ENCODE peak calls at places on chromosomes 4 and X, in six cellular contexts. Y, Z, G, R, E and S are unnamed samples.

GRCh38 chr4:168367065-168367464 is 48.5 kb upstream of the DDX60 start:
- DNase-seq in Y (no peak), Z (no peak), G (no peak), R (no peak), E (no peak), S (no peak)

GRCh38 chr4:7769936-7770674 is 169.6 kb downstream of the AFAP1 start:
- DNase-seq in Y (no peak), Z (no peak), G (no peak), R (peak; percentile 15), E (peak; percentile 71), S (no peak)

GRCh38 chr4:128951316-128951715 is 141.8 kb downstream of the JADE1 start:
- DNase-seq in Y (no peak), Z (no peak), G (no peak), R (no peak), E (no peak), S (no peak)

GRCh38 chrX:134933911-134934310 is 56.9 kb upstream of the SMIM10 start:
- DNase-seq in Y (no peak), Z (no peak), G (peak; percentile 11), R (peak; percentile 28), E (no peak), S (no peak)

GRCh38 chrX:48920713-48921104 is 1.9 kb upstream of the PIM2 start:
- DNase-seq in Y (no peak), Z (no peak), G (no peak), R (no peak), E (no peak), S (no peak)

GRCh38 chr4:7981738-7982394 is 42.2 kb upstream of the AFAP1 start:
- DNase-seq in Y (no peak), Z (no peak), G (no peak), R (no peak), E (no peak), S (no peak)

GRCh38 chr4:72468904-72469502 is 100.0 kb downstream of the ADAMTS3 start:
- DNase-seq in Y (no peak), Z (no peak), G (peak; percentile 40), R (no peak), E (peak; percentile 45), S (no peak)

GRCh38 chr4:6177587-6178197 is 22.7 kb downstream of the JAKMIP1 start:
- DNase-seq in Y (no peak), Z (peak; percentile 59), G (peak; percentile 24), R (no peak), E (no peak), S (no peak)

GRCh38 chr4:128606173-128606572 is 203.3 kb upstream of the JADE1 start:
- DNase-seq in Y (no peak), Z (no peak), G (no peak), R (no peak), E (peak; percentile 82), S (no peak)

GRCh38 chr4:76699911-76700310 is 198.0 kb downstream of the SOWAHB start:
- DNase-seq in Y (no peak), Z (no peak), G (no peak), R (no peak), E (peak; percentile 35), S (no peak)

GRCh38 chrX:131397891-131398290 is 108.8 kb upstream of the IGSF1 start:
- DNase-seq in Y (no peak), Z (no peak), G (no peak), R (no peak), E (no peak), S (no peak)

GRCh38 chr4:13984996-13985780 is 357.7 kb upstream of the BOD1L1 start:
- DNase-seq in Y (no peak), Z (no peak), G (no peak), R (no peak), E (peak; percentile 89), S (no peak)

GRCh38 chr4:24659241-24659961 is 75.0 kb upstream of the DHX15 start:
- DNase-seq in Y (no peak), Z (no peak), G (no peak), R (no peak), E (no peak), S (no peak)

GRCh38 chrX:53283567-53283966 is 2.2 kb upstream of the IQSEC2 start:
- DNase-seq in Y (no peak), Z (no peak), G (no peak), R (no peak), E (no peak), S (no peak)
- TF ChIP-seq CTCF in Y (no peak), Z (no peak), G (no peak), R (no peak), E (no peak), S (no peak)

DNA sequence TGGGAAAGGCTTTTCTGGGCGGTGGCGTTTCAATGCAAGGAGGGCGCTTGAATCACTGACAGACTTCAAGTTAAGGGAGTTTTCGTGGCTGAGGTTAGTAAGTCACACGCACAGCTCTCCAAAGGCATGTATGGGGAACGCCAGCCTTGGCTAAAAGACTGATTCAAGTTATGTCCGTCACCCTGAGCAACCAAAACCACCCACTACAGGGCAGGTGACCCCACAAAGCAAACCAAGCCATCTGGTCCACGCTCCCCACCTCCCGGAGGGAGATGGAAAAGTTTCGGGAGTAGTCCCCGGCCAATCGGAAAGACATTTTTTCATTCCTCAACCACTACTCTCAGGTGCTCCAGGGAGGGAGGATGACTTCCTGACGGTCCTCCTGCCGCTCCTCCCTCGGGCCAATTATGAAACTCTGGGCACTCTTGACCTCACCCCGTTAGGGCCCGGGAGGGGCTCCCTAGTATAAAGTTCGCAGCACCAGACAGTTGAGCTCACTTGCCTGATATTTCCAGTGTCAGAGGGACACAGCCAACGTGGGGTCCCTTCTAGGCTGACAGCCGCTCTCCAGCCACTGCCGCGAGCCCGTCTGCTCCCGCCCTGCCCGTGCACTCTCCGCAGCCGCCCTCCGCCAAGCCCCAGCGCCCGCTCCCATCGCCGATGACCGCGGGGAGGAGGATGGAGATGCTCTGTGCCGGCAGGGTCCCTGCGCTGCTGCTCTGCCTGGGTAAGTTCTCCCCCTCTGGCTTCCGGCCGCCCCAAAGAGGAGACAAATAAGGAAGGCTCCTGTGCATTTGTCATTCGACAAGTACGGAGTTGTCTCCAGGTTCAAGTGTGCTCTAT is at the start of gene EREG:
- DNase-seq in Y (peak; percentile 59), Z (no peak), G (peak; percentile 74), R (no peak), E (peak; percentile 71), S (no peak)
- H3K4me3 ChIP-seq in Y (peak within 1 kb of the TSS; percentile 66), Z (no peak within 1 kb of the TSS), G (peak within 1 kb of the TSS; percentile 63), R (peak within 1 kb of the TSS; percentile 55), E (peak within 1 kb of the TSS; percentile 63), S (peak within 1 kb of the TSS; percentile 69)

DNA sequence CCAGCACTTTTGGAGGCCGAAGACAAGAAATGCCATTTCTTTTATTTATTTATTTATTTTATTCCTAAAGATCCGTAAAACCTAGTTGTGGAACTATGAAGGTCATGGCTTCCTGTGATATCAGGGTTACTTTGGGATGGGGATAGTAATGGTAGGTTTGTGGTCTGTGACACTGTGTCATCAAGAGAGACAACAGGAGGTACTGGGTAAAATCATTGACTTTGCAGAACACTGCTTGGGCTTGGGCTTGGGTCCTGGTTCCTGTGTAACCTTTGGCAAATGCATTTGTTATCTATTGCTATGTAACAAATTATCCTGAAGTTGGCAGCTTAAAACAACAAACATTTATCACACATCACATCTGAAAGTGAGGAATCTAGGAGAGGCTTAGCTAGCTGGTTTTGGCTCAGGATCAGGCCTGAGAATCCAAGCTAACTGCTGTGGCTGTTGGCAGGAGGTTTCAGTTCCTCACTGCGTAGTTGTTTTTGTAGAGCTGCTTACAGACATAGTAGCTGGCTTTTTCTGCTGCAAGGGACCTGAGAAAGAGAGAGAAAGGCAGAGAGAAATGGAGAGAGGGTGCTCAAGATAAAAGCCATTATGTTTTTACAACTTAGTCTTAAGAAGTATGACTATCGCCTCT is 576.4 kb upstream of the SLIT2 start:
- DNase-seq in Y (no peak), Z (no peak), G (no peak), R (no peak), E (peak; percentile 27), S (no peak)
- TF ChIP-seq CTCF in Y (no peak), Z (no peak), G (no peak), R (no peak), E (no peak), S (no peak)

DNA sequence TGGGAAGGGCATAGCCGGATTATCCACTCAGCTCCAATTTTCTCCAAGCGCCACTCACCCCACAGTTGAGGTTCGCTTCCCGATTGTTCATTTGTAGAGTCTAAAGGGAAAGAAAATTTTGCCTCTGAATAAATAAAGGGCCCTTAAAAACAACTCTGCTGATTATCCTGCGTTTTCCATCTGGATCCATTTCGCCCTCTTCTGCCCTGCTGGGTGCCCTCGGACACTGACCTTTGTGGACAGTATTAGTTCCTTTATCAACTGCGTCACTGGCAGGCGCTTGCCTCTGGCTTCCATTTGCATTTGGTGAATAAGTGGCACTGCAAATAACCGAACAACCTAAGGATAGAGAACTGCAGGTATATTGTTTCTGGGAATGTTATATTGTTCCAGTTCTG is 10.1 kb downstream of the GSX2 start:
- DNase-seq in Y (no peak), Z (no peak), G (no peak), R (no peak), E (no peak), S (no peak)
- H3K4me3 ChIP-seq in Y (no peak overlapping the region), Z (no peak overlapping the region), G (no peak overlapping the region), R (peak overlapping the region; percentile 43), E (no peak overlapping the region), S (no peak overlapping the region)

GRCh38 chr4:55445921-55446577 is 50.3 kb downstream of the TMEM165 start:
- DNase-seq in Y (peak; percentile 22), Z (no peak), G (no peak), R (no peak), E (peak; percentile 61), S (no peak)
- TF ChIP-seq CTCF in Y (no peak), Z (no peak), G (no peak), R (no peak), E (no peak), S (no peak)

GRCh38 chrX:136446208-136446607 is 41.5 kb upstream of the BRS3 start:
- DNase-seq in Y (no peak), Z (no peak), G (no peak), R (no peak), E (no peak), S (no peak)
- H3K4me3 ChIP-seq in Y (no peak overlapping the region), Z (no peak overlapping the region), G (no peak overlapping the region), R (no peak overlapping the region), E (no peak overlapping the region), S (no peak overlapping the region)